ENCODE peak calls at places on chromosomes 5 and 9, in five cellular contexts. W is heart left ventricle, S is psoas muscle, M is H9, R is dorsolateral prefrontal cortex. N is an unnamed sample.

GRCh38 chr5:148388692-148389091 is 4.9 kb downstream of the FBXO38 start:
- DNase-seq in S (no peak), M (no peak), R (no peak), W (no peak), N (no peak)

GRCh38 chr5:71533142-71533541 is 54.0 kb upstream of the MCCC2 start:
- DNase-seq in W (no peak), M (no peak), R (no peak), S (no peak), N (no peak)

GRCh38 chr5:148788636-148789035 is 37.8 kb upstream of the ADRB2 start:
- DNase-seq in W (no peak), M (no peak), R (no peak), S (no peak), N (no peak)

GRCh38 chr5:154159343-154159742 is 31.2 kb upstream of the GALNT10 start:
- DNase-seq in M (no peak), W (no peak), S (no peak), R (no peak), N (no peak)

GRCh38 chr9:129568560-129569505 is 52.1 kb downstream of the C9orf50 start:
- DNase-seq in R (peak; percentile 70), M (peak; percentile 64), S (peak; percentile 44), W (peak; percentile 64), N (no peak)

GRCh38 chr9:684055-684949 is 157.2 kb upstream of the DMRT1 start:
- DNase-seq in S (no peak), W (no peak), R (no peak), M (peak; percentile 44), N (no peak)

GRCh38 chr9:72333758-72334157 is 31.2 kb downstream of the ZFAND5 start:
- DNase-seq in R (no peak), S (no peak), M (peak; percentile 74), W (no peak), N (no peak)

GRCh38 chr5:112938286-112938685 is 16.3 kb upstream of the REEP5 start:
- DNase-seq in M (no peak), W (no peak), S (no peak), R (no peak), N (no peak)

GRCh38 chr5:82813951-82814350 is 263.2 kb downstream of the TMEM167A start:
- DNase-seq in W (no peak), M (no peak), S (no peak), R (no peak), N (no peak)

GRCh38 chr9:132062768-132063167 is 16.9 kb downstream of the MED27 start:
- DNase-seq in R (no peak), W (no peak), S (no peak), M (no peak), N (no peak)

GRCh38 chr5:1167728-1168709 is 33.4 kb upstream of the SLC6A19 start:
- DNase-seq in S (peak; percentile 65), W (peak; percentile 64), R (peak; percentile 77), M (peak; percentile 70), N (peak; percentile 43)

GRCh38 chr9:36118201-36118600 is 18.3 kb upstream of the GLIPR2 start:
- DNase-seq in W (no peak), R (no peak), S (no peak), M (no peak), N (no peak)

GRCh38 chr5:15320896-15321295 is 179.1 kb upstream of the FBXL7 start:
- DNase-seq in S (no peak), M (no peak), W (no peak), R (peak; percentile 59), N (no peak)

GRCh38 chr9:100700689-100701318 is 122.9 kb downstream of the CAVIN4 start:
- DNase-seq in R (no peak), S (no peak), W (no peak), M (peak; percentile 50), N (no peak)

GRCh38 chr5:146877783-146878470 is 630 bp downstream of the PPP2R2B start:
- DNase-seq in M (peak; percentile 47), W (no peak), S (peak; percentile 15), R (peak; percentile 77), N (no peak)

GRCh38 chr5:152649609-152650008 is 244.5 kb upstream of the NMUR2 start:
- DNase-seq in R (no peak), M (no peak), S (no peak), W (no peak), N (no peak)

GRCh38 chr9:116857321-116857720 is 170.2 kb downstream of the TRIM32 start:
- DNase-seq in R (no peak), M (no peak), W (no peak), S (no peak), N (no peak)

GRCh38 chr9:14652729-14653377 is 40.4 kb downstream of the ZDHHC21 start:
- DNase-seq in M (no peak), S (no peak), R (no peak), W (no peak), N (no peak)

GRCh38 chr5:169753795-169754194 is 116.7 kb downstream of the DOCK2 start:
- DNase-seq in S (no peak), W (no peak), M (no peak), R (no peak), N (peak; percentile 52)

GRCh38 chr9:129027685-129028191 is 393 bp downstream of the SH3GLB2 start:
- DNase-seq in S (no peak), M (no peak), W (no peak), R (no peak), N (no peak)

GRCh38 chr9:16315720-16316119 is 554.8 kb downstream of the BNC2 start:
- DNase-seq in S (no peak), M (peak; percentile 18), R (no peak), W (no peak), N (no peak)

GRCh38 chr5:73120222-73121108 is at the start of gene TMEM171:
- DNase-seq in S (peak; percentile 45), R (peak; percentile 60), W (no peak), M (peak; percentile 66), N (peak; percentile 2)

GRCh38 chr9:112754578-112754977 is 4.0 kb downstream of the SNX30 start:
- DNase-seq in W (no peak), M (no peak), S (no peak), R (no peak), N (no peak)

DNA sequence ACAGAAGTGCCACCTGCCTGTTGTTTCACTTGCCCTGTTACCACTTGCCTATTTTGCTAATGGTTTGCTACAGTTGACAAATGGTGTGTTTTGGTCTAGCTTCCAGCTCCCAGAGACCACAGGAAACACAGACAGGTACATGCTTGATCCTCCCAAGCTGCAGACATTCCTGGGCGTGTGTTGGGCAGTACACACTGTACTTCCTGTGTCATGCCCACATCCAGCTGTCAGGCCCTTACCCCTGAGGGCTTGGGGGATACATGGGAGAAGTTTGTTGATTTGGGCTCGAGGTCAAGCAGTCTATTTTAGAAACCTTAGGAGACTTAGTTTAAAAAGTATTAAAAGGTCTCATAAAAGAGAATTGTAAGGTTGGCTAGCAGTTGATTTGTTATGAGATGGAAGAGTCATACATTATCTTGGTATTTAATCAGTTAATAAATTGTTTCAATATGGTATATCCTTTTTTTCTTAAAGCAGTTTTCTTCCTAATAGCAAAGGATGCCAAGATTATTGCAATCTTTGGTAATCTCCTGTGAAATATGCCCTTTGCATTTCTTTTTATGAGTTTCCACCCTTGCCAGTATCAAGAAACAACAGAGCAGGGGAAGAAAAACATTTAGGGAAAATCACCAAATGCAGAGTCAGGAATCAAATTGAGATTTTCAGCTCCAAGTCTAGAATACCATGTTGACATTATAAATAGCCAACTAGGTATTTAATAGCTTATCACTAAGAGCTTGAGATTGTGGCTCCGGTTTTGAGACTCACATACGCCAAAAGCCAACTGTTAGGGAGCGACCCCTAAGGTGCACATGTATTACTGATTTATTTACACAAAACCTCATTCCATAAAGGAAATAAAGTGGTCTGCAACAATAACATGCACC is 52.3 kb upstream of the CD180 start:
- DNase-seq in R (no peak), M (no peak), S (no peak), W (no peak), N (peak; percentile 15)
- TF ChIP-seq CTCF in R (no peak), M (no peak), S (no peak), W (no peak), N (no peak)

GRCh38 chr5:151078490-151079262 is 2.2 kb downstream of the TNIP1 start:
- DNase-seq in R (no peak), S (peak; percentile 11), M (no peak), W (no peak), N (no peak)

GRCh38 chr5:151075698-151076331 is 5.0 kb downstream of the TNIP1 start:
- DNase-seq in S (peak; percentile 37), R (no peak), W (no peak), M (no peak), N (no peak)

GRCh38 chr5:151077419-151077818 is 3.4 kb downstream of the TNIP1 start:
- DNase-seq in S (peak; percentile 9), M (no peak), W (no peak), R (no peak), N (no peak)

GRCh38 chr5:151074557-151074956 is 6.3 kb downstream of the TNIP1 start:
- DNase-seq in M (no peak), R (no peak), S (no peak), W (no peak), N (no peak)

DNA sequence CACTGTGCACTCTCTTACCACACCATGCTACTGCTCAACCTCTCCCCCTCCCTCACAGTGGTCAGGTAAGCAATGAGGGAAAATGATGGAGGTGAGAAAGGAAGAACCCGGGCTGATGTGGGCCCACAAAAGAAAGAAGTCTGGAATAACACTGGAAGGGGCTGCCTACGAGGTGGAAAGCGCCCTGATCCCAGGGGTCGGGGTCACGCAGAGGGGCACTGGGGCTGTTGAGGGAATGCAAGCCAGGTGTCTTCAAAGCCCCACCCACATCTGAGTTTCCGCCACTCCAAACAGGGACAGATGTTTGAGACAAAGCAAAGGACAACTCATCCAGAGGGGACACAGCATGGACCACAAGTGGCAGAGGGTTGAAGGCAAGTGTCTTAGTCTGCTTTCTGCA is 4.2 kb downstream of the TNIP1 start:
- DNase-seq in S (peak; percentile 6), W (no peak), R (no peak), M (no peak), N (no peak)
- TF ChIP-seq CTCF in S (no peak), W (no peak), R (no peak), M (no peak), N (no peak)

GRCh38 chr9:69822091-69822750 is 1.6 kb downstream of the CFAP95 start:
- DNase-seq in M (no peak), R (no peak), W (no peak), S (no peak), N (no peak)
- TF ChIP-seq CTCF in M (peak; percentile 33), R (no peak), W (no peak), S (no peak), N (no peak)

GRCh38 chr5:142661143-142661542 is 24.7 kb downstream of the FGF1 start:
- DNase-seq in M (no peak), S (no peak), R (no peak), W (no peak), N (no peak)
- TF ChIP-seq CTCF in M (peak; percentile 27), S (no peak), R (no peak), W (no peak), N (no peak)

GRCh38 chr5:167587768-167588167 is 703.7 kb upstream of the WWC1 start:
- DNase-seq in S (no peak), W (no peak), M (peak; percentile 68), R (no peak), N (no peak)
- TF ChIP-seq CTCF in S (peak; percentile 8), W (peak; percentile 14), M (peak; percentile 77), R (peak; percentile 15), N (peak; percentile 25)

GRCh38 chr5:75335952-75336624 is 932 bp upstream of the HMGCR start:
- DNase-seq in R (no peak), M (no peak), S (no peak), W (peak; percentile 20), N (peak; percentile 59)
- TF ChIP-seq CTCF in R (no peak), M (peak; percentile 42), S (peak; percentile 25), W (no peak), N (peak; percentile 33)